ENCODE peak calls at places on chromosome 7, in five cellular contexts. N is mesothelial cell of epicardium; V is dorsolateral prefrontal cortex; D is H9; S is CD4-positive, alpha-beta T cell. W is an unnamed sample.

GRCh38 chr7:51315393-51316261 is 982 bp downstream of the COBL start:
- DNase-seq in N (peak), V (peak), S (no peak), D (peak), W (no peak)

GRCh38 chr7:139680676-139681462 is 96.9 kb downstream of the HIPK2 start:
- DNase-seq in N (no peak), S (no peak), D (no peak), V (peak), W (peak)

GRCh38 chr7:5598769-5599371 is 175.2 kb upstream of the TNRC18 start:
- DNase-seq in D (peak), N (no peak), S (no peak), V (no peak), W (no peak)

GRCh38 chr7:14389052-14389988 is 399.9 kb upstream of the ETV1 start:
- DNase-seq in N (no peak), S (no peak), D (no peak), V (no peak), W (no peak)

GRCh38 chr7:143408686-143409551 is at the start of gene EPHA1:
- DNase-seq in D (peak), N (no peak), S (peak), V (no peak), W (peak)

GRCh38 chr7:5854738-5855137 is 25.9 kb upstream of the OCM start:
- DNase-seq in S (no peak), D (no peak), V (no peak), N (no peak), W (no peak)

GRCh38 chr7:54729096-54729495 is 29.9 kb downstream of the SEC61G start:
- DNase-seq in V (no peak), N (no peak), D (no peak), S (no peak), W (no peak)

GRCh38 chr7:118758582-118758981 is 534.1 kb downstream of the ANKRD7 start:
- DNase-seq in D (no peak), V (no peak), N (no peak), S (no peak), W (no peak)

GRCh38 chr7:99392659-99393362 is 15.6 kb downstream of the PDAP1 start:
- DNase-seq in N (peak), D (peak), V (peak), S (peak), W (peak)

GRCh38 chr7:98418636-98419315 is 17.9 kb upstream of the BAIAP2L1 start:
- DNase-seq in S (no peak), N (no peak), V (no peak), D (no peak), W (peak)

GRCh38 chr7:14691597-14692203 is 210.9 kb downstream of the DGKB start:
- DNase-seq in D (peak), V (peak), S (peak), N (peak), W (no peak)

GRCh38 chr7:135801877-135802276 is 53.3 kb upstream of the FAM180A start:
- DNase-seq in N (no peak), V (no peak), S (no peak), D (no peak), W (no peak)

GRCh38 chr7:80135306-80136104 is 874 bp downstream of the GNAI1 start:
- DNase-seq in N (peak), S (no peak), D (no peak), V (no peak), W (no peak)

GRCh38 chr7:37277513-37277912 is 171.2 kb downstream of the ELMO1 start:
- DNase-seq in V (no peak), S (no peak), D (no peak), N (no peak), W (no peak)

GRCh38 chr7:135168001-135168400 is 2.5 kb downstream of the CYREN start:
- DNase-seq in S (no peak), V (no peak), N (no peak), D (no peak), W (no peak)

GRCh38 chr7:18663321-18663720 is 167.8 kb downstream of the HDAC9 start:
- DNase-seq in V (no peak), S (no peak), N (no peak), D (no peak), W (no peak)

GRCh38 chr7:130887182-130888016 is 153.4 kb upstream of the KLF14 start:
- DNase-seq in N (no peak), D (no peak), S (no peak), V (no peak), W (no peak)

GRCh38 chr7:95772771-95773581 is 622 bp downstream of the DYNC1I1 start:
- DNase-seq in S (no peak), N (peak), V (peak), D (peak), W (peak)

GRCh38 chr7:141702047-141702567 is at the start of gene DENND11:
- DNase-seq in N (peak), V (no peak), D (no peak), S (peak), W (peak)

GRCh38 chr7:25429731-25430130 is 201.4 kb upstream of the NPVF start:
- DNase-seq in S (no peak), V (no peak), D (no peak), N (no peak), W (no peak)

GRCh38 chr7:91993976-91994375 is 53.3 kb downstream of the AKAP9 start:
- DNase-seq in D (no peak), N (no peak), V (no peak), S (no peak), W (no peak)

GRCh38 chr7:151724250-151724915 is 152.5 kb downstream of the PRKAG2 start:
- DNase-seq in S (no peak), D (no peak), V (no peak), N (no peak), W (no peak)

GRCh38 chr7:95028683-95029082 is 121.3 kb downstream of the PPP1R9A start:
- DNase-seq in N (no peak), S (no peak), V (no peak), D (no peak), W (no peak)

GRCh38 chr7:134836447-134836846 is 57.0 kb downstream of the CALD1 start:
- DNase-seq in S (no peak), V (no peak), D (no peak), N (no peak), W (no peak)

GRCh38 chr7:5408777-5409176 is 14.9 kb downstream of the TNRC18 start:
- DNase-seq in S (no peak), N (no peak), D (no peak), V (no peak), W (no peak)

GRCh38 chr7:20330797-20331230 is at the start of gene ITGB8:
- DNase-seq in D (peak), N (no peak), V (no peak), S (no peak), W (no peak)

GRCh38 chr7:28112883-28113540 is 67.6 kb downstream of the JAZF1 start:
- DNase-seq in N (no peak), V (no peak), S (no peak), D (no peak), W (no peak)

GRCh38 chr7:4057289-4057616 is 624.8 kb upstream of the FOXK1 start:
- DNase-seq in D (no peak), V (no peak), N (no peak), S (no peak), W (peak)

GRCh38 chr7:155371884-155372781 is 74.5 kb downstream of the INSIG1 start:
- DNase-seq in V (no peak), S (no peak), N (no peak), D (no peak), W (no peak)

DNA sequence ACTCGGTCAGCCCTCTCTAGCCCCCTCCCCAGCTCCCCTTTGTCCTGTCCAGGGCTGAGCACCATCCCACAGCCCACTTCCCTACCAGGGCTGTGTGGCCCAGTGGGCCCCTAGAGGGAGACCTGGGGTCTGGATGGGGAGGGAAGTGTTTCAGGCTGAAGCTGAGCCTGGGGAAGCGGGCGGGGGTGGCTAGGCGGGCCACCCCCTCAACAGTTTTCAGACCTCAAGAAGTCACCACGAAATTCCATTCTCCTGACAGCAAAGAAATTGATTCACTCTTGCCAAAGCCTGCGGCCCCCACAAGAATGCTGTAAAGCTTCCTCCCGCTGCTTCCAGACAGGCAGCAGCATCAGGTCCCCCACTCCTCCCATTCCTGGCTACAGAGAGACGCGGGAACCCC is 2.6 kb upstream of the LFNG start:
- DNase-seq in S (no peak), N (no peak), D (no peak), V (no peak), W (no peak)
- TF ChIP-seq CTCF in S (no peak), N (no peak), D (no peak), V (no peak), W (no peak)

GRCh38 chr7:17548014-17548653 is 249.7 kb downstream of the AHR start:
- DNase-seq in V (no peak), S (no peak), D (peak), N (no peak), W (no peak)
- TF ChIP-seq CTCF in V (no peak), S (no peak), D (peak), N (no peak), W (no peak)

GRCh38 chr7:125383324-125383723 is 453.7 kb upstream of the POT1 start:
- DNase-seq in D (no peak), N (no peak), S (no peak), V (no peak), W (no peak)
- TF ChIP-seq CTCF in D (peak), N (no peak), S (no peak), V (no peak), W (no peak)

GRCh38 chr7:43569424-43569823 is 13.5 kb upstream of the STK17A start:
- DNase-seq in N (no peak), V (no peak), S (no peak), D (no peak), W (no peak)
- TF ChIP-seq CTCF in N (no peak), V (no peak), S (no peak), D (no peak), W (no peak)

GRCh38 chr7:106054971-106055370 is 57.1 kb downstream of the SYPL1 start:
- DNase-seq in V (no peak), N (no peak), S (no peak), D (no peak), W (no peak)
- TF ChIP-seq CTCF in V (no peak), N (no peak), S (no peak), D (no peak), W (no peak)

GRCh38 chr7:7761974-7762769 is 43.8 kb upstream of the RPA3 start:
- DNase-seq in V (no peak), D (no peak), S (no peak), N (no peak), W (no peak)

GRCh38 chr7:7764515-7765138 is 46.2 kb upstream of the RPA3 start:
- DNase-seq in N (no peak), D (no peak), V (no peak), S (no peak), W (no peak)

GRCh38 chr7:7757576-7757975 is 39.2 kb upstream of the RPA3 start:
- DNase-seq in V (no peak), D (no peak), N (no peak), S (no peak), W (no peak)

GRCh38 chr7:7765422-7765821 is 47.0 kb upstream of the RPA3 start:
- DNase-seq in S (no peak), D (no peak), V (no peak), N (no peak), W (no peak)

GRCh38 chr7:7761340-7761973 is 43.0 kb upstream of the RPA3 start:
- DNase-seq in N (no peak), V (no peak), S (no peak), D (no peak), W (no peak)
- TF ChIP-seq CTCF in N (no peak), V (peak), S (peak), D (no peak), W (peak)

GRCh38 chr7:110204527-110204926 is 886.4 kb upstream of the LRRN3 start:
- DNase-seq in V (no peak), D (peak), S (no peak), N (no peak), W (no peak)
- TF ChIP-seq CTCF in V (no peak), D (peak), S (no peak), N (no peak), W (no peak)

GRCh38 chr7:156820445-156821063 is 72.4 kb downstream of the LMBR1 start:
- DNase-seq in D (peak), S (no peak), V (no peak), N (no peak), W (no peak)
- TF ChIP-seq CTCF in D (peak), S (no peak), V (no peak), N (peak), W (no peak)

GRCh38 chr7:70703785-70704184 is 428.2 kb upstream of the GALNT17 start:
- DNase-seq in S (no peak), N (no peak), D (no peak), V (no peak), W (no peak)

GRCh38 chr7:70706204-70706603 is 425.7 kb upstream of the GALNT17 start:
- DNase-seq in D (peak), V (no peak), N (no peak), S (no peak), W (no peak)

GRCh38 chr7:70706698-70707097 is 425.2 kb upstream of the GALNT17 start:
- DNase-seq in D (no peak), N (no peak), V (no peak), S (no peak), W (no peak)

GRCh38 chr7:70707823-70708243 is 424.1 kb upstream of the GALNT17 start:
- DNase-seq in S (no peak), N (no peak), D (no peak), V (no peak), W (no peak)

DNA sequence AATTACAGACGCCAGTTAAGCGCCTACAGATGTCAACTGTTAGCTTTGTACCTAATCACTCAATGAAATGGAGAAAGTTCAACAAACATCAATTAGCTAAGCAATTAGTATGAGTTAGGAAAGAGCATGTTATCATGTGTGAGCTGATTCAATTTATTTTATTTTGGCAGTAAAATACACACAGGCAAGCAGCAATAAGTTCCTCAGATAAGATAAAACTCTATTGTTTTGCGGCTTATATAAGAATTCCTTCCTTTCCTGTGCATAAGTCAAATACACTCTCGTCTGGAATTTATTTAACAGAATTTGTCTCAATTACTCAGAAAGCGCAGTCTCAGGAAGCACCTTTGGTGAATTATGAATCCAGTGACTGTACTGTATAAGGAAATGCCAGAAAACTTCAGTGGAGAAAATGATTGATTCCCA is 427.0 kb upstream of the GALNT17 start:
- DNase-seq in D (no peak), V (no peak), N (no peak), S (no peak), W (no peak)
- TF ChIP-seq CTCF in D (no peak), V (no peak), N (no peak), S (no peak), W (no peak)

W was measured in ascending aorta.